ENCODE peak calls at places on chromosome 4, in ten cellular contexts. P, J, B, O, Y, I, U, Z, H and R are unnamed samples.

GRCh38 chr4:140666889-140667614 is 89.1 kb downstream of the TBC1D9 start:
- DNase-seq in P (no peak), J (no peak), B (no peak), O (no peak), Y (no peak), I (no peak), U (no peak), Z (no peak), H (no peak), R (no peak)

GRCh38 chr4:113919611-113920010 is 59.8 kb downstream of the ARSJ start:
- DNase-seq in P (no peak), J (no peak), B (no peak), O (no peak), Y (no peak), I (no peak), U (peak; percentile 56), Z (no peak), H (no peak), R (no peak)

GRCh38 chr4:180668732-180669131 is 1574.5 kb upstream of the TENM3 start:
- DNase-seq in P (no peak), J (no peak), B (no peak), O (no peak), Y (no peak), I (no peak), U (no peak), Z (no peak), H (no peak), R (no peak)

GRCh38 chr4:126445596-126445995 is 1130.8 kb downstream of the FAT4 start:
- DNase-seq in P (no peak), J (no peak), B (no peak), O (no peak), Y (no peak), I (no peak), U (peak; percentile 7), Z (no peak), H (no peak), R (no peak)

GRCh38 chr4:77710684-77711083 is 105.1 kb downstream of the CXCL13 start:
- DNase-seq in P (no peak), J (no peak), B (no peak), O (no peak), Y (no peak), I (no peak), U (no peak), Z (no peak), H (no peak), R (no peak)

GRCh38 chr4:139554726-139555072 is 1.3 kb downstream of the SETD7 start:
- DNase-seq in P (no peak), J (no peak), B (no peak), O (no peak), Y (no peak), I (no peak), U (no peak), Z (no peak), H (no peak), R (no peak)

GRCh38 chr4:98446499-98447375 is 185.6 kb downstream of the RAP1GDS1 start:
- DNase-seq in P (peak; percentile 81), J (peak; percentile 59), B (no peak), O (no peak), Y (peak; percentile 43), I (no peak), U (peak; percentile 96), Z (no peak), H (peak; percentile 83), R (no peak)

GRCh38 chr4:56026596-56026995 is 77.9 kb downstream of the CEP135 start:
- DNase-seq in P (no peak), J (no peak), B (no peak), O (no peak), Y (peak; percentile 59), I (no peak), U (peak; percentile 26), Z (no peak), H (no peak), R (no peak)

GRCh38 chr4:150173420-150173819 is 95.2 kb downstream of the DCLK2 start:
- DNase-seq in P (no peak), J (peak; percentile 57), B (no peak), O (peak; percentile 52), Y (no peak), I (no peak), U (no peak), Z (no peak), H (no peak), R (no peak)

GRCh38 chr4:63348735-63349673 is 1060.2 kb downstream of the TECRL start:
- DNase-seq in P (no peak), J (no peak), B (no peak), O (no peak), Y (no peak), I (no peak), U (no peak), Z (no peak), H (no peak), R (no peak)

GRCh38 chr4:40933272-40934053 is 183.7 kb downstream of the NSUN7 start:
- DNase-seq in P (no peak), J (peak; percentile 69), B (no peak), O (peak; percentile 90), Y (no peak), I (no peak), U (peak; percentile 86), Z (no peak), H (no peak), R (no peak)

GRCh38 chr4:152535903-152536544 is at the start of gene FBXW7:
- DNase-seq in P (peak; percentile 100), J (peak; percentile 99), B (peak; percentile 100), O (peak; percentile 98), Y (peak; percentile 80), I (peak; percentile 86), U (peak; percentile 99), Z (peak; percentile 89), H (peak; percentile 100), R (peak; percentile 97)

GRCh38 chr4:67048530-67048929 is 496.8 kb downstream of the CENPC start:
- DNase-seq in P (no peak), J (no peak), B (no peak), O (no peak), Y (no peak), I (no peak), U (no peak), Z (no peak), H (peak; percentile 10), R (no peak)

GRCh38 chr4:177455591-177455990 is 13.4 kb upstream of the AGA start:
- DNase-seq in P (no peak), J (peak; percentile 54), B (no peak), O (no peak), Y (no peak), I (no peak), U (peak; percentile 48), Z (no peak), H (no peak), R (no peak)